ENCODE peak calls at places on chromosome 1, in five cellular contexts. One of them, this sample, is unnamed.

GRCh38 chr1:3115275-3116149 is 46.5 kb downstream of the PRDM16 start:
- DNase-seq in trophoblast cell: no peak
- DNase-seq in H1: no peak
- DNase-seq in neuronal stem cell: no peak
- DNase-seq in mesenchymal stem cell: no peak
- DNase-seq in this sample: no peak

GRCh38 chr1:41810446-41810845 is 108.3 kb downstream of the HIVEP3 start:
- DNase-seq in mesenchymal stem cell: peak; percentile 66
- DNase-seq in trophoblast cell: no peak
- DNase-seq in neuronal stem cell: peak; percentile 58
- DNase-seq in H1: no peak
- DNase-seq in this sample: peak; percentile 61

GRCh38 chr1:15236226-15237145 is 10.5 kb upstream of the FHAD1 start:
- DNase-seq in H1: no peak
- DNase-seq in mesenchymal stem cell: no peak
- DNase-seq in trophoblast cell: no peak
- DNase-seq in neuronal stem cell: no peak
- DNase-seq in this sample: no peak

GRCh38 chr1:27403065-27403726 is 10.8 kb downstream of the GPR3 start:
- DNase-seq in H1: no peak
- DNase-seq in mesenchymal stem cell: peak; percentile 67
- DNase-seq in neuronal stem cell: no peak
- DNase-seq in trophoblast cell: peak; percentile 92
- DNase-seq in this sample: peak; percentile 81

GRCh38 chr1:26162220-26162703 is 3.4 kb downstream of the FAM110D start:
- DNase-seq in neuronal stem cell: no peak
- DNase-seq in trophoblast cell: no peak
- DNase-seq in H1: no peak
- DNase-seq in mesenchymal stem cell: no peak
- DNase-seq in this sample: no peak

GRCh38 chr1:145784409-145784808 is 39.5 kb downstream of the RNF115 start:
- DNase-seq in neuronal stem cell: no peak
- DNase-seq in trophoblast cell: no peak
- DNase-seq in H1: no peak
- DNase-seq in mesenchymal stem cell: no peak
- DNase-seq in this sample: no peak

GRCh38 chr1:160850541-160850940 is 12.1 kb downstream of the CD244 start:
- DNase-seq in mesenchymal stem cell: no peak
- DNase-seq in neuronal stem cell: no peak
- DNase-seq in trophoblast cell: no peak
- DNase-seq in H1: no peak
- DNase-seq in this sample: no peak

GRCh38 chr1:244112646-244113045 is 61.6 kb downstream of the ZBTB18 start:
- DNase-seq in neuronal stem cell: no peak
- DNase-seq in trophoblast cell: peak; percentile 37
- DNase-seq in mesenchymal stem cell: peak; percentile 32
- DNase-seq in H1: no peak
- DNase-seq in this sample: no peak

GRCh38 chr1:41678141-41678878 is 193.8 kb upstream of the EDN2 start:
- DNase-seq in neuronal stem cell: no peak
- DNase-seq in H1: no peak
- DNase-seq in mesenchymal stem cell: no peak
- DNase-seq in trophoblast cell: no peak
- DNase-seq in this sample: no peak

GRCh38 chr1:248691567-248692155 is 10.9 kb downstream of the OR14I1 start:
- DNase-seq in neuronal stem cell: no peak
- DNase-seq in mesenchymal stem cell: no peak
- DNase-seq in trophoblast cell: no peak
- DNase-seq in H1: no peak
- DNase-seq in this sample: no peak

GRCh38 chr1:86616871-86617270 is 70.0 kb downstream of the CLCA4 start:
- DNase-seq in H1: no peak
- DNase-seq in neuronal stem cell: no peak
- DNase-seq in trophoblast cell: no peak
- DNase-seq in mesenchymal stem cell: no peak
- DNase-seq in this sample: no peak

GRCh38 chr1:197638316-197638715 is 137.0 kb downstream of the DENND1B start:
- DNase-seq in neuronal stem cell: no peak
- DNase-seq in H1: no peak
- DNase-seq in mesenchymal stem cell: no peak
- DNase-seq in trophoblast cell: no peak
- DNase-seq in this sample: no peak

GRCh38 chr1:187185389-187185788 is 356.6 kb downstream of the PLA2G4A start:
- DNase-seq in neuronal stem cell: no peak
- DNase-seq in H1: no peak
- DNase-seq in trophoblast cell: no peak
- DNase-seq in mesenchymal stem cell: no peak
- DNase-seq in this sample: no peak

GRCh38 chr1:30715216-30715615 is 8.2 kb downstream of the MATN1 start:
- DNase-seq in H1: no peak
- DNase-seq in trophoblast cell: no peak
- DNase-seq in neuronal stem cell: no peak
- DNase-seq in mesenchymal stem cell: no peak
- DNase-seq in this sample: no peak

GRCh38 chr1:219155140-219155539 is 18.5 kb upstream of the LYPLAL1 start:
- DNase-seq in mesenchymal stem cell: no peak
- DNase-seq in trophoblast cell: no peak
- DNase-seq in H1: no peak
- DNase-seq in neuronal stem cell: no peak
- DNase-seq in this sample: no peak

GRCh38 chr1:156961709-156962108 is 41.3 kb downstream of the LRRC71 start:
- DNase-seq in H1: no peak
- DNase-seq in neuronal stem cell: no peak
- DNase-seq in trophoblast cell: no peak
- DNase-seq in mesenchymal stem cell: no peak
- DNase-seq in this sample: no peak

DNA sequence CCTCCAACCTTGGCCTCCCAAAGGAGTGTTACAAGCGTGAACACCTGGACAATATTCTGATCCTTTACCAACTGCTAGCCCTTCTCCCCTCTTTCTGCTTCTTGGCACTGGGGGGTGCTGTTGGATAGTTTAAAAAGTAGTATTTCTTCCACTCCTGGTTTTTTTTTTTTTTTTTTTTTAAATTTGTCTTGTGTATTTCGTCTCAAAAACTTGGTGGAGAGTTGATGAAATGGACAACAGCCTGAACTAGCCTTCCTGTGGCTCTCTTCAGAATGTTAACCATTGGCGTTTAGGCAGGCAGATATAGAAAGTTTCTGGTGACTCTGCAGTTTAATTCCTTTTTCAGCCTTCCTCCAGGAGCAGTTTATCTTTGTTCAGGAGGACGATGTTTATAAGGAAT is 69.7 kb upstream of the USP24 start:
- DNase-seq in H1: no peak
- DNase-seq in neuronal stem cell: peak; percentile 24
- DNase-seq in trophoblast cell: no peak
- DNase-seq in mesenchymal stem cell: peak; percentile 67
- DNase-seq in this sample: no peak
- H3K18ac ChIP-seq in H1: no peak overlapping the region
- H3K18ac ChIP-seq in neuronal stem cell: no peak overlapping the region
- H3K18ac ChIP-seq in trophoblast cell: no peak overlapping the region
- H3K18ac ChIP-seq in mesenchymal stem cell: no peak overlapping the region
- H3K18ac ChIP-seq in this sample: no peak overlapping the region

GRCh38 chr1:117176579-117176978 is 34.1 kb downstream of the VTCN1 start:
- DNase-seq in H1: no peak
- DNase-seq in trophoblast cell: no peak
- DNase-seq in neuronal stem cell: no peak
- DNase-seq in mesenchymal stem cell: no peak
- DNase-seq in this sample: no peak
- H2BK12ac ChIP-seq in H1: no peak overlapping the region
- H2BK12ac ChIP-seq in trophoblast cell: no peak overlapping the region
- H2BK12ac ChIP-seq in neuronal stem cell: no peak overlapping the region
- H2BK12ac ChIP-seq in mesenchymal stem cell: no peak overlapping the region
- H2BK12ac ChIP-seq in this sample: no peak overlapping the region

DNA sequence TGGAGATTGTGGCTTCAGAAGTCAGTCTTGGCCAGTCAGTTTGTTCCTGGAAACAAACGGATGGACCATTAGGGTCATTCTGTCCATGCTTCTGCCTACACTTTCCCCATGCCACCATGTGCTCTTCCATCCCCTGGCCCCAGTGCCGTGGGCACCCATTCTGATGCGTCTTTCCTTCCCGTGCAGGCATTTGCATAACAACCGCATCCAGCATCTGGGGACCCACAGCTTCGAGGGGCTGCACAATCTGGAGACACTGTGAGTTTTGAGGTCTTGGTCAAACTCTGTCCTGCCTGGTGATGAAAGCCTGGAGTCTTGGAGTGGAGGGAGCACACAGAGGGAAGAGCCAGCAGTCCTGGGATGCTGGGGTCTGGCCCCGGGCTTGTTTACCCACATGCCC is 61.1 kb downstream of the UBE2T start:
- DNase-seq in mesenchymal stem cell: no peak
- DNase-seq in H1: no peak
- DNase-seq in neuronal stem cell: no peak
- DNase-seq in trophoblast cell: no peak
- DNase-seq in this sample: peak; percentile 29
- H2AK5ac ChIP-seq in mesenchymal stem cell: peak overlapping the region; percentile 89
- H2AK5ac ChIP-seq in H1: no peak overlapping the region
- H2AK5ac ChIP-seq in neuronal stem cell: peak overlapping the region; percentile 20
- H2AK5ac ChIP-seq in trophoblast cell: no peak overlapping the region
- H2AK5ac ChIP-seq in this sample: no peak overlapping the region

DNA sequence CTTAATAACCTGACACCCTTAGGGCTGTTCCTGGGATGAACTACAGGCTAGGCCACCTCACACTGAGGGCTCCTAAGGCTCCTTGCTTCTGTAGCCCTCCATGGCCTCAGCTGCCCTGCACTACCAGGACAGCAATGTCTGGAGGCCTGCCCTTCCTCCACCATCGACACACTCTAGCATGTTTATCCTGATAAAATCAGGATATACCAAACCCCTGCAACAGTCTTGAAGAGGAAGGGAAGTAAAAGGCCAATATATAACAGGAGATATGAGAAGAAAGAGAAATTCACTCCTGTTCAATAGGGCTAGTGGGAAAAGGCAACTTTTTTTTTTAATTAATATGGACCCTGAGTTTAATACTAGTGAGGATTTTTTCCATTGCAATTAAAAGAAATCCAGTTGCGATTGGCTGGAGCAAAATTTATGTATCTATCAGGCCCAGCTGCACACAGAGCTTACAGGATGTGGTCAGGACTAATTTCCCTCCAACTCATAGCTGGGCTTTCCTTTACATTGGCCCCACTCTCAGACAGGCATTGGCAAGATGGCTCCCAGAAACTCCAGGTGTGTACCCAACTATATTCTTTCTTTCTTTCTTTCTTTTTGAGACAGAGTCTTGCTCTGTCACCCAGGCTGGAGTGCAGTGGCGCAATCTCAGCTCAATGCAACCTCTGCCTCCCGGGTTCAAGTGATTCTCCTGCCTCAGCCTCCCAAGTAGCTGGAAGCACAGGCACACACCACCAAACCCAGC is 13.5 kb upstream of the ATP2B4 start:
- DNase-seq in trophoblast cell: no peak
- DNase-seq in mesenchymal stem cell: no peak
- DNase-seq in H1: no peak
- DNase-seq in neuronal stem cell: no peak
- DNase-seq in this sample: no peak
- H3K18ac ChIP-seq in trophoblast cell: no peak overlapping the region
- H3K18ac ChIP-seq in mesenchymal stem cell: no peak overlapping the region
- H3K18ac ChIP-seq in H1: no peak overlapping the region
- H3K18ac ChIP-seq in neuronal stem cell: peak overlapping the region; percentile 15
- H3K18ac ChIP-seq in this sample: no peak overlapping the region

DNA sequence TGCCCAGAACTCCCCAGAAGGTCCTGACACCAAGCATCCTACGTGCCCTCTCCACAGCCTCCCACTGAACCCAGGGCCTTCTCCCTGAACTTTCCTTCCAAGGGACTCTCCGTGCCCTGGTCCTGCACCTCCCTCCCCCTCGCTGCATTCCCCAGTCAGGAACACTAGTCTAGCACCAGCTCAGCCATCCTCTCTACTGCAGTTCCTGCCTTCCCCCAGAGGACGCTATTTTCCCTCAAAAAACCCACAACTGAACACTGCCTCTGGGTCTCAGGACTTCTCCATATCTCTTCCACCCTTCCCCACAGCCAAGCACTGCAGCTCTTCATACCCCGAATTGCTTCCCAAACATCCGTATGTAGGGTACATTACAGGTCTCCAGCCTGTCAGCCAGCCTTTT is 12.6 kb upstream of the ARTN start:
- DNase-seq in mesenchymal stem cell: no peak
- DNase-seq in neuronal stem cell: no peak
- DNase-seq in H1: no peak
- DNase-seq in trophoblast cell: no peak
- DNase-seq in this sample: no peak
- H2BK12ac ChIP-seq in mesenchymal stem cell: no peak overlapping the region
- H2BK12ac ChIP-seq in neuronal stem cell: no peak overlapping the region
- H2BK12ac ChIP-seq in H1: no peak overlapping the region
- H2BK12ac ChIP-seq in trophoblast cell: no peak overlapping the region
- H2BK12ac ChIP-seq in this sample: no peak overlapping the region

DNA sequence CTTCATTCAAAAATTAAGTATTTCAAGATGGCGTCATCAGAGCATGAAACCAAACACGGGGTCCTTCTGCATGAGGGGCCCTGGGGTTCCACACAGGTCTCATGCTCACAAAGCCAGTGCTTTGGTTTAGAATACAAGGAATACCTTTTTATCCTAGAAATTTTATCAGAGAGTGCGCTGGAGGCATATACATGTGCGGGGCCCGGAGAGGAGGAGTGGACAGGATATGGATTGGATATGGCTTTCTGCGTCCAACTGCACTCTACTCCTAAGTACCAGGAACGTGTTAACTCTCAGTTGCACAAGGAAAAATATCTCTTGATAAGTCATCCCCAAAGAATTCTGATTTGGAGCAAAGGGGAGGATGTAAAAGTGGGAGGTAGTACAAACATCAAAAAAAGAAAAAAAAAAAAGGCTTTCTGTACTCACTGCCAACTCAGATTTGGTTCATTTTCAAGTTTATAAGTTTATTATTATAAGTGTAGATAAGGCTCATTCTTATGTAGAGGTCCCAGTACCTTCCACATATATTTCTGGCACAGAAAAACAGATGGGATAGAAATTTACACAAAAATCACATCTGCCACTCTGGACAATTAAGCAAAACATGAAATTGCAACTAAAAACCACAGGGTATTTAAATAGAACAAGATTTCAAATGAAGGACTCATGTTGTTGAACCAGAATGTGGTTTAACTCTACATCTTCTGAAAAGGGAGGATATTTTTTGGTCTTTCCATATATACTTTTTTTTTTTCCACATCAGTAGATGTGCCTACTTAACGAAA is 208.5 kb downstream of the PBX1 start:
- DNase-seq in mesenchymal stem cell: peak; percentile 87
- DNase-seq in H1: no peak
- DNase-seq in trophoblast cell: no peak
- DNase-seq in neuronal stem cell: no peak
- DNase-seq in this sample: no peak
- H2AK5ac ChIP-seq in mesenchymal stem cell: no peak overlapping the region
- H2AK5ac ChIP-seq in H1: no peak overlapping the region
- H2AK5ac ChIP-seq in trophoblast cell: no peak overlapping the region
- H2AK5ac ChIP-seq in neuronal stem cell: no peak overlapping the region
- H2AK5ac ChIP-seq in this sample: no peak overlapping the region

This sample was measured in H9.